ENCODE peak calls at places on chromosome 10, in eight cellular contexts. T, P, N, E, J, I, M and X are unnamed samples. For H3K27me3, the result is how much of the 10 kb centered on the place peaks cover.

GRCh38 chr10:27240891-27241639 is 468 bp upstream of the ACBD5 start:
- DNase-seq in T (peak), P (peak), N (no peak), E (peak), J (peak), I (no peak), M (no peak), X (peak)

GRCh38 chr10:75350791-75351190 is 50.8 kb downstream of the ZNF503 start:
- DNase-seq in T (no peak), P (no peak), N (peak), E (no peak), J (peak), I (peak), M (peak), X (no peak)

GRCh38 chr10:14397069-14397468 is 66.3 kb upstream of the FRMD4A start:
- DNase-seq in T (peak), P (no peak), N (peak), E (no peak), J (peak), I (peak), M (peak), X (peak)

GRCh38 chr10:80924063-80924952 is 386.6 kb downstream of the SH2D4B start:
- DNase-seq in T (peak), P (peak), N (peak), E (peak), J (peak), I (no peak), M (peak), X (peak)

GRCh38 chr10:15037691-15038090 is 6.1 kb upstream of the OLAH start:
- DNase-seq in T (no peak), P (no peak), N (no peak), E (no peak), J (no peak), I (no peak), M (no peak), X (no peak)

GRCh38 chr10:8056891-8057331 is 2.4 kb downstream of the GATA3 start:
- DNase-seq in T (no peak), P (peak), N (no peak), E (peak), J (no peak), I (no peak), M (no peak), X (no peak)

GRCh38 chr10:93180402-93181040 is 106.8 kb downstream of the CYP26A1 start:
- DNase-seq in T (peak), P (no peak), N (peak), E (no peak), J (peak), I (no peak), M (peak), X (no peak)

GRCh38 chr10:71285180-71285545 is 33.9 kb upstream of the SLC29A3 start:
- DNase-seq in T (peak), P (peak), N (peak), E (peak), J (no peak), I (no peak), M (peak), X (peak)

GRCh38 chr10:57759777-57760176 is 507.9 kb downstream of the IPMK start:
- DNase-seq in T (no peak), P (no peak), N (no peak), E (no peak), J (no peak), I (no peak), M (no peak), X (no peak)

GRCh38 chr10:74433993-74434392 is 283.0 kb downstream of the ADK start:
- DNase-seq in T (no peak), P (no peak), N (no peak), E (no peak), J (peak), I (no peak), M (peak), X (no peak)

GRCh38 chr10:90197766-90198165 is 496.4 kb downstream of the KIF20B start:
- DNase-seq in T (no peak), P (no peak), N (peak), E (peak), J (peak), I (no peak), M (peak), X (no peak)

GRCh38 chr10:59047180-59047579 is 129.3 kb upstream of the PHYHIPL start:
- DNase-seq in T (no peak), P (no peak), N (no peak), E (no peak), J (no peak), I (no peak), M (no peak), X (no peak)

GRCh38 chr10:86813101-86813500 is 56.7 kb downstream of the BMPR1A start:
- DNase-seq in T (no peak), P (no peak), N (no peak), E (no peak), J (peak), I (no peak), M (peak), X (no peak)

GRCh38 chr10:11183000-11183399 is 165.3 kb downstream of the CELF2 start:
- DNase-seq in T (no peak), P (no peak), N (no peak), E (no peak), J (no peak), I (no peak), M (no peak), X (no peak)

GRCh38 chr10:110207805-110208613 is 604 bp downstream of the MXI1 start:
- DNase-seq in T (peak), P (peak), N (peak), E (peak), J (no peak), I (no peak), M (peak), X (peak)
- H3K4me2 ChIP-seq in T (peak), P (peak), N (peak), E (peak), J (peak), I (peak), M (peak), X (peak)

GRCh38 chr10:44424953-44425352 is 40.1 kb upstream of the CXCL12 start:
- DNase-seq in T (no peak), P (no peak), N (no peak), E (no peak), J (no peak), I (no peak), M (no peak), X (no peak)
- H3K27me3 ChIP-seq in T (under half), P (under half), N (under half), E (under half), J (under half), I (under half), M (under half), X (under half)

GRCh38 chr10:113912582-113912981 is 58.1 kb downstream of the NHLRC2 start:
- DNase-seq in T (no peak), P (no peak), N (no peak), E (no peak), J (no peak), I (no peak), M (no peak), X (no peak)
- H3K27ac ChIP-seq in T (no peak), P (no peak), N (no peak), E (no peak), J (no peak), I (no peak), M (no peak), X (no peak)

DNA sequence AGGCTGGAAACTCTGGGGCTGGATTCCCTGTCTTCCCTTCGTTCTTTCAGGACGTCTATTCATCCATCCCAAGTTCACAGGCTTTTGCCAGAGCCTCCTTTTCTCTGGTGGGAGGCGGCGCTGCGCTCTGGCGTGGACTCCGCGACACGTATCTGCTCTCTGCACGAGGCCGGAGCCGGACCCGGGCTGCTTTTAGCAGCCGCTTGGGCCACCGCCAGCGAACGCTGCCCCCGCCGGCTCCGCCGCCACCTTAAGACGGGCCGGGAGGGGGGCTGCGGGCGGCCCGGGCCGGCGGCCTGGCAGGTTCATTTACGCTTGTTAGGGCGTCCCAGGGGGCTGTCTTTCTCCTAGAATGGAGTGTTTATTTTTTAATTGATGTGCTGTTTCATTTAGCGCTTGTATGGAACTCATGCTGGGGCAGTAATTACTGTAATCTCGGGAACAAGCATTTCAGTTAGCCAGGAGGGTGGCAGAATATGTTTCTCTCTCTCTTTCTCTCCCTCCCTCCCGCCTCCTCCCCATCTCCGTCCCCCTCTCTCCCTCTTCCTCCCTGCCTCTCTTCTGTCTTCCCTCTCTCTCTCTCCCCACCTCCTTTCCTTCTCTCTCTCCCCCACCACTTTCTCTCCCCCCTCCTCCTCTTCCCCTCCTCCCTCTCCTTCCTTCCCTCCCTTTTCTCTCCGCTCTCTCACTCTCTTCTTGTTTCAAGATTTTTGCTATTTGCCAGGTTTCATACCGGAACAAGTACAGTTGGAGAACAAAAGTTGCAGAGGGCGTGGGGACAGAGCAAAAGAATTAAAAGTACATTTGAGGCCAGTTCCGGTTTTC is 1.3 kb upstream of the FZD8 start:
- DNase-seq in T (peak), P (peak), N (peak), E (peak), J (peak), I (no peak), M (peak), X (peak)
- H3K4me2 ChIP-seq in T (peak), P (peak), N (peak), E (peak), J (peak), I (peak), M (peak), X (peak)